ENCODE peak calls at places on chromosomes 2 and 18, in four cellular contexts. G is IMR-90, P is H1, U is H9. J is an unnamed sample.

GRCh38 chr2:27832396-27832795 is 57.8 kb downstream of the RBKS start:
- DNase-seq in G (peak; percentile 65), P (no peak), U (no peak), J (no peak)

GRCh38 chr2:97713296-97714083 is at the start of gene ZAP70:
- DNase-seq in G (no peak), P (no peak), U (no peak), J (no peak)

GRCh38 chr2:18833941-18834340 is 244.6 kb upstream of the NT5C1B start:
- DNase-seq in G (no peak), P (no peak), U (no peak), J (no peak)

GRCh38 chr2:232693344-232693743 is 3.8 kb upstream of the GIGYF2 start:
- DNase-seq in G (no peak), P (no peak), U (no peak), J (no peak)

GRCh38 chr18:9413586-9413985 is 61.7 kb upstream of the RALBP1 start:
- DNase-seq in G (peak; percentile 91), P (no peak), U (no peak), J (no peak)

GRCh38 chr2:108898315-108899082 is 90.5 kb downstream of the EDAR start:
- DNase-seq in G (no peak), P (no peak), U (no peak), J (no peak)

GRCh38 chr2:210913461-210913860 is 357.1 kb downstream of the CPS1 start:
- DNase-seq in G (no peak), P (no peak), U (no peak), J (no peak)

GRCh38 chr2:45009928-45010705 is 865 bp upstream of the SIX2 start:
- DNase-seq in G (no peak), P (peak; percentile 88), U (no peak), J (peak; percentile 88)

GRCh38 chr2:188979119-188979729 is 5.1 kb downstream of the COL3A1 start:
- DNase-seq in G (peak; percentile 58), P (no peak), U (no peak), J (no peak)

GRCh38 chr2:95333888-95334338 is 36.8 kb downstream of the KCNIP3 start:
- DNase-seq in G (peak; percentile 97), P (no peak), U (no peak), J (no peak)

GRCh38 chr2:231708773-231709635 is 679 bp downstream of the PTMA start:
- DNase-seq in G (peak; percentile 31), P (peak; percentile 50), U (no peak), J (peak; percentile 51)

GRCh38 chr2:219125225-219125885 is 35.3 kb downstream of the NHEJ1 start:
- DNase-seq in G (peak; percentile 88), P (no peak), U (no peak), J (peak; percentile 13)

GRCh38 chr2:223580951-223581350 is 21.2 kb downstream of the SCG2 start:
- DNase-seq in G (peak; percentile 84), P (no peak), U (no peak), J (no peak)

GRCh38 chr2:221943078-221943810 is 355.6 kb downstream of the PAX3 start:
- DNase-seq in G (peak; percentile 1), P (no peak), U (no peak), J (no peak)

GRCh38 chr2:99201959-99202678 is 21.1 kb downstream of the MRPL30 start:
- DNase-seq in G (no peak), P (no peak), U (no peak), J (no peak)

GRCh38 chr2:5315512-5315911 is 376.7 kb upstream of the SOX11 start:
- DNase-seq in G (no peak), P (no peak), U (no peak), J (peak; percentile 22)

GRCh38 chr18:57959278-57959677 is 84.7 kb upstream of the NEDD4L start:
- DNase-seq in G (peak; percentile 62), P (no peak), U (peak; percentile 46), J (peak; percentile 65)

GRCh38 chr2:236637691-236638569 is 68.3 kb downstream of the ACKR3 start:
- DNase-seq in G (peak; percentile 12), P (no peak), U (no peak), J (no peak)

GRCh38 chr2:78383576-78383975 is 641.9 kb upstream of the REG3G start:
- DNase-seq in G (no peak), P (no peak), U (no peak), J (no peak)

GRCh38 chr2:205892141-205893064 is 193.6 kb downstream of the INO80D start:
- DNase-seq in G (peak; percentile 46), P (no peak), U (no peak), J (no peak)

GRCh38 chr2:44267269-44268258 is 7.7 kb upstream of the SLC3A1 start:
- DNase-seq in G (no peak), P (no peak), U (no peak), J (peak; percentile 13)

GRCh38 chr2:198134287-198134955 is 330.0 kb downstream of the PLCL1 start:
- DNase-seq in G (no peak), P (no peak), U (no peak), J (no peak)

GRCh38 chr2:207905546-207905945 is 119.8 kb downstream of the PLEKHM3 start:
- DNase-seq in G (no peak), P (no peak), U (no peak), J (peak; percentile 74)

GRCh38 chr2:96345868-96346452 is 10.4 kb downstream of the NCAPH start:
- DNase-seq in G (no peak), P (no peak), U (no peak), J (no peak)

GRCh38 chr2:73006969-73007710 is 64.4 kb downstream of the SFXN5 start:
- DNase-seq in G (peak; percentile 33), P (peak; percentile 31), U (peak; percentile 13), J (no peak)

GRCh38 chr18:24031318-24031717 is 16.8 kb downstream of the TTC39C start:
- DNase-seq in G (no peak), P (no peak), U (no peak), J (no peak)

GRCh38 chr2:162212366-162212765 is 30.9 kb downstream of the FAP start:
- DNase-seq in G (peak; percentile 44), P (no peak), U (no peak), J (no peak)

GRCh38 chr2:222655406-222655747 is 515 bp downstream of the FARSB start:
- DNase-seq in G (peak; percentile 23), P (no peak), U (no peak), J (peak; percentile 23)

GRCh38 chr2:85828725-85829124 is 60.1 kb downstream of the ST3GAL5 start:
- DNase-seq in G (no peak), P (no peak), U (no peak), J (peak; percentile 17)

GRCh38 chr2:109376115-109376514 is 237.7 kb downstream of the SEPTIN10 start:
- DNase-seq in G (peak; percentile 67), P (peak; percentile 16), U (peak; percentile 10), J (no peak)

DNA sequence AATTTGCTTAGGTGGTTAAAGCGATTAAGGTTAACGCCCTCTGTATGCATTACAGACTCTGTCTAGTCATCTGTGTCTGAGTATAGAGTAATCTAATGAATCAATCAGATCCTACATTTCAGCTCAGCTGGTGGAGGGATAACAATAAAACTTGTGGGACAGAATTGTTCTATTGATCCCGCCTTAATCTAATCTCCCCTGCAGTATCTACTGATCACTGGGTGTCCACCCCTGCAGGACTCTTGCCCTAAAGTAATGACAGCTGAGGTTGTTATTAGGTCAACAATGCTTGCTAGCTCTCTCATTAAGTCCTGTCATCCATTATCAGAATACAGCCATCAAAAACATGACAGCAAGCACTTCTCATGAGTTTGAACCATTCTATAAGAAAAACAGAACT is 462.6 kb upstream of the TMEFF2 start:
- DNase-seq in G (no peak), P (no peak), U (no peak), J (peak; percentile 76)
- H4K8ac ChIP-seq in G (no peak overlapping the region), P (no peak overlapping the region), U (no peak overlapping the region), J (no peak overlapping the region)

GRCh38 chr2:175205523-175205922 is 24.0 kb upstream of the ATP5MC3 start:
- DNase-seq in G (peak; percentile 41), P (no peak), U (no peak), J (no peak)
- H3K56ac ChIP-seq in G (no peak overlapping the region), P (no peak overlapping the region), U (no peak overlapping the region), J (no peak overlapping the region)

GRCh38 chr2:37656512-37657423 is 14.7 kb downstream of the CDC42EP3 start:
- DNase-seq in G (no peak), P (no peak), U (peak; percentile 86), J (peak; percentile 90)
- H4K8ac ChIP-seq in G (peak overlapping the region; percentile 44), P (no peak overlapping the region), U (no peak overlapping the region), J (no peak overlapping the region)

GRCh38 chr2:74493546-74493945 is 5.9 kb downstream of the LBX2 start:
- DNase-seq in G (peak; percentile 54), P (no peak), U (no peak), J (no peak)
- H3K56ac ChIP-seq in G (no peak overlapping the region), P (no peak overlapping the region), U (no peak overlapping the region), J (no peak overlapping the region)

GRCh38 chr2:66899109-66899508 is 464.2 kb downstream of the MEIS1 start:
- DNase-seq in G (no peak), P (no peak), U (no peak), J (no peak)

GRCh38 chr2:66899648-66900047 is 464.7 kb downstream of the MEIS1 start:
- DNase-seq in G (peak; percentile 81), P (no peak), U (no peak), J (no peak)

GRCh38 chr2:66897676-66898280 is 462.9 kb downstream of the MEIS1 start:
- DNase-seq in G (peak; percentile 75), P (no peak), U (no peak), J (no peak)

GRCh38 chr2:66896151-66896550 is 461.2 kb downstream of the MEIS1 start:
- DNase-seq in G (no peak), P (no peak), U (no peak), J (peak; percentile 63)

GRCh38 chr2:66897181-66897580 is 462.3 kb downstream of the MEIS1 start:
- DNase-seq in G (peak; percentile 65), P (no peak), U (no peak), J (no peak)
- H4K8ac ChIP-seq in G (peak overlapping the region; percentile 96), P (no peak overlapping the region), U (no peak overlapping the region), J (no peak overlapping the region)

GRCh38 chr2:130787841-130788240 is 32.5 kb downstream of the AMER3 start:
- DNase-seq in G (no peak), P (no peak), U (no peak), J (no peak)
- H3K56ac ChIP-seq in G (no peak overlapping the region), P (no peak overlapping the region), U (no peak overlapping the region), J (no peak overlapping the region)

J was measured in mesendoderm.